ENCODE peak calls at places on chromosome 16, in four cellular contexts. Q is psoas muscle, E is osteoblast, A is Karpas-422. O is an unnamed sample.

GRCh38 chr16:19804538-19805323 is 79.9 kb downstream of the GPRC5B start:
- DNase-seq in Q (peak; percentile 50), A (no peak), E (no peak), O (no peak)

GRCh38 chr16:4314532-4315184 is 1.2 kb upstream of the GLIS2 start:
- DNase-seq in Q (no peak), E (peak; percentile 93), A (peak; percentile 69), O (peak; percentile 65)

GRCh38 chr16:53258809-53259208 is 175.5 kb upstream of the RBL2 start:
- DNase-seq in Q (no peak), A (no peak), E (no peak), O (no peak)

GRCh38 chr16:58948244-58948643 is 214.1 kb upstream of the GOT2 start:
- DNase-seq in A (no peak), E (no peak), Q (no peak), O (no peak)

GRCh38 chr16:9258423-9259051 is 167.1 kb downstream of the HAPSTR1 start:
- DNase-seq in Q (peak; percentile 16), E (peak; percentile 32), A (peak; percentile 85), O (peak; percentile 65)

GRCh38 chr16:30066882-30067583 is 1.5 kb downstream of the ALDOA start:
- DNase-seq in E (peak; percentile 72), Q (peak; percentile 64), A (no peak), O (no peak)

GRCh38 chr16:55418586-55418985 is 60.4 kb upstream of the MMP2 start:
- DNase-seq in A (no peak), Q (no peak), E (no peak), O (peak; percentile 47)

GRCh38 chr16:86664518-86665318 is 86.4 kb downstream of the FOXL1 start:
- DNase-seq in A (no peak), Q (no peak), E (peak; percentile 90), O (peak; percentile 80)

GRCh38 chr16:69404275-69404805 is 18.5 kb upstream of the TERF2 start:
- DNase-seq in Q (no peak), E (no peak), A (no peak), O (peak; percentile 60)

GRCh38 chr16:28879841-28880588 is 1.7 kb downstream of the ATP2A1 start:
- DNase-seq in A (peak; percentile 96), Q (peak; percentile 90), E (peak; percentile 100), O (peak; percentile 95)

GRCh38 chr16:1333149-1333812 is at the start of gene BAIAP3:
- DNase-seq in A (no peak), E (peak; percentile 98), Q (peak; percentile 60), O (peak; percentile 81)

GRCh38 chr16:81723098-81723723 is 55.9 kb upstream of the PLCG2 start:
- DNase-seq in A (peak; percentile 93), E (peak; percentile 85), Q (no peak), O (peak; percentile 92)

GRCh38 chr16:49932943-49933342 is 77.0 kb upstream of the ZNF423 start:
- DNase-seq in A (no peak), E (no peak), Q (no peak), O (no peak)

GRCh38 chr16:10971560-10971961 is 27.2 kb downstream of the CLEC16A start:
- DNase-seq in E (peak; percentile 92), A (peak; percentile 80), Q (no peak), O (peak; percentile 88)

GRCh38 chr16:8236816-8237215 is 353.5 kb downstream of the TMEM114 start:
- DNase-seq in Q (no peak), A (no peak), E (no peak), O (no peak)

GRCh38 chr16:72923757-72924156 is 124.2 kb downstream of the ZFHX3 start:
- DNase-seq in E (no peak), A (no peak), Q (no peak), O (no peak)

GRCh38 chr16:15055141-15056053 is 477 bp downstream of the NTAN1 start:
- DNase-seq in E (peak; percentile 87), Q (peak; percentile 69), A (peak; percentile 87), O (peak; percentile 18)

GRCh38 chr16:10514369-10515055 is 65.9 kb downstream of the EMP2 start:
- DNase-seq in Q (no peak), E (peak; percentile 80), A (peak; percentile 85), O (peak; percentile 76)

GRCh38 chr16:27500801-27501200 is 48.9 kb downstream of the GTF3C1 start:
- DNase-seq in E (no peak), A (no peak), Q (no peak), O (no peak)

GRCh38 chr16:48272837-48273421 is 25.6 kb upstream of the ABCC11 start:
- DNase-seq in A (no peak), Q (no peak), E (no peak), O (no peak)

GRCh38 chr16:87216824-87217205 is 100.4 kb downstream of the C16orf95 start:
- DNase-seq in A (no peak), Q (no peak), E (peak; percentile 94), O (no peak)

GRCh38 chr16:86512301-86512859 is 2.1 kb downstream of the FOXF1 start:
- DNase-seq in Q (no peak), A (no peak), E (peak; percentile 91), O (no peak)

GRCh38 chr16:51408357-51408756 is 257.3 kb upstream of the SALL1 start:
- DNase-seq in E (no peak), Q (no peak), A (no peak), O (no peak)

GRCh38 chr16:60608971-60609370 is 1427.3 kb downstream of the CDH8 start:
- DNase-seq in E (no peak), A (no peak), Q (no peak), O (no peak)

GRCh38 chr16:89319883-89320716 is 102.6 kb downstream of the ZNF778 start:
- DNase-seq in Q (peak; percentile 79), A (no peak), E (peak; percentile 99), O (peak; percentile 71)

GRCh38 chr16:57830890-57831484 is 28.7 kb upstream of the KIFC3 start:
- DNase-seq in A (no peak), Q (no peak), E (no peak), O (no peak)

GRCh38 chr16:14072360-14072759 is 1.2 kb downstream of the MRTFB start:
- DNase-seq in Q (no peak), E (no peak), A (no peak), O (no peak)

GRCh38 chr16:7990864-7991263 is 599.4 kb downstream of the TMEM114 start:
- DNase-seq in E (no peak), Q (no peak), A (no peak), O (no peak)

GRCh38 chr16:57704011-57704904 is 9.7 kb downstream of the DRC7 start:
- DNase-seq in Q (no peak), A (no peak), E (no peak), O (no peak)

DNA sequence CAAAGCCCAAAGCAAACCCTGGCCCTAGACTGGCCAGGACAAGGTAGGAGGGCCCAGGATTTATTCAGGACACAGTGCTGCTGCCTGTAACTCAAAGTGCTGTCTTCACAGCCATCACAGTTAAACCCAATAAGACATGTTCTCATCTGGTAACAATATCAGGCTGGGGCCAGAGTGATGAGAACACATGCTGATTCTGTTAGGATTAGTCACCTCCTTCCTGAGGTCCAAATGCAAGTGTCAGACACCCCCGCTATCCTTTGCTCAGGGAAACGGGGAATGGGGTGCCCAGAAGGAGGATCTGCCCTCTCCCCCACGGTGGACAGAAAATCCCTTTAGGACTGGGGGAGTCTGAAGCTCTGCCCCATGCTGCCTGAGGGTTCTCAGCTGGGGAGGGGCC is 9.6 kb downstream of the ZDHHC1 start:
- DNase-seq in E (peak; percentile 99), A (no peak), Q (no peak), O (no peak)
- H3K4me1 ChIP-seq in E (peaks cover 28% of the 10 kb centered on the region), A (no peaks in the 10 kb centered on the region), Q (peaks cover 26% of the 10 kb centered on the region), O (peaks cover 16% of the 10 kb centered on the region)

GRCh38 chr16:84737192-84737591 is 37.4 kb downstream of the USP10 start:
- DNase-seq in E (no peak), Q (no peak), A (no peak), O (no peak)

GRCh38 chr16:84739349-84740124 is 39.7 kb downstream of the USP10 start:
- DNase-seq in E (peak; percentile 88), A (no peak), Q (no peak), O (no peak)

GRCh38 chr16:84738255-84739038 is 38.6 kb downstream of the USP10 start:
- DNase-seq in A (peak; percentile 92), E (peak; percentile 66), Q (peak; percentile 66), O (peak; percentile 89)

GRCh38 chr16:84735846-84736586 is 36.2 kb downstream of the USP10 start:
- DNase-seq in A (no peak), Q (no peak), E (no peak), O (no peak)

DNA sequence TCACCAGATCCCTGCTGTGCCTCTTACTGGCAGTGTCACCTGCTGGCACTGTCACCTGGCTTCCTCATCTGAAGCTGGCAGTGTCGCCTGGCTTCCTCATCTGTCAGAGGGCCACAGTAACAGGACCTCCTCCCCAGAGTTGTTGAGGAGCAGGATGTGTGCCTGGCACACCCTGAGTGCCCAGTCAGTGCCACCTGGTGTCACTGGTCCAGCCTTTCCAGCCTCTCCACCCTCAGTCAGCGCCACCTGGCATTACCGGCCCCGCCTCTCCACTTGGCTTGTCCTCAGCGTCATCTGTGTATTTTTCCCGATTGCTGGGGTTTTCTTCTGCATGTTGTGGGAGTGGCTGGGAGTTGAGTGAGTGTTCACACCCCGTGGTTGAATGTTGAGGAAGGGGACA is 37.9 kb downstream of the USP10 start:
- DNase-seq in E (no peak), A (no peak), Q (no peak), O (no peak)
- H3K4me1 ChIP-seq in E (peaks cover 27% of the 10 kb centered on the region), A (peaks cover 28% of the 10 kb centered on the region), Q (peaks cover 38% of the 10 kb centered on the region), O (peaks cover 19% of the 10 kb centered on the region)

GRCh38 chr16:23837553-23838308 is 1.9 kb downstream of the PRKCB start:
- DNase-seq in E (peak; percentile 82), Q (no peak), A (peak; percentile 55), O (no peak)

GRCh38 chr16:23836404-23837291 is 865 bp downstream of the PRKCB start:
- DNase-seq in A (peak; percentile 69), Q (peak; percentile 19), E (no peak), O (peak; percentile 13)

GRCh38 chr16:23840310-23840709 is 4.5 kb downstream of the PRKCB start:
- DNase-seq in Q (no peak), E (no peak), A (no peak), O (no peak)

GRCh38 chr16:23836078-23836403 is 258 bp downstream of the PRKCB start:
- DNase-seq in E (no peak), A (no peak), Q (no peak), O (no peak)

GRCh38 chr16:23838485-23839142 is 2.8 kb downstream of the PRKCB start:
- DNase-seq in E (no peak), Q (no peak), A (peak; percentile 67), O (no peak)
- H3K4me1 ChIP-seq in E (no peaks in the 10 kb centered on the region), Q (no peaks in the 10 kb centered on the region), A (peaks cover 55% of the 10 kb centered on the region), O (no peaks in the 10 kb centered on the region)

DNA sequence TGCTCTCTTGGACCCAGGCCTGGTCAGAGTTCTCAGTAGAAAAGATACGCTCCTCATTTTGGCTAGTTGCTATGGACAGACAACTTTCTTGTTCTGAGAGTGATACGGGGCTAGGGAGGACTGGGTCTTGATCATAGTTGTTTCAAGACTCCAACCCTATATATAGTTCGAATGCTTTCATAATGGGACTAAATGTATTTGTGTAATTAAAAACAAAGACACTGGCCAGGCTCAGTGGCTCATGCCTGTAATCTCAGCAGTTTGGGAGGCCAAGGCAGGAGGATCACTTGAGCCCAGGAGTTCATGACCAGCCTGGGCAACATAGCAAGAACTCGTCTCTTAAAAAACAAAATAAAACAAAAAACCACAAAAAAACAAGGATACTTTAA is 17.7 kb downstream of the SLC7A6 start:
- DNase-seq in E (no peak), Q (no peak), A (no peak), O (no peak)
- H3K4me1 ChIP-seq in E (peaks cover 1% of the 10 kb centered on the region), Q (peaks cover 84% of the 10 kb centered on the region), A (peaks cover 80% of the 10 kb centered on the region), O (no peaks in the 10 kb centered on the region)